ENCODE peak calls at places on chromosome 3, in five cellular contexts. J is CD8-positive, alpha-beta T cell; A is mucosa of descending colon; N is CD8-positive, alpha-beta memory T cell; M is astrocyte. U is an unnamed sample. For H3K4me1, the result is how much of the 10 kb centered on the place peaks cover.

GRCh38 chr3:55074861-55075260 is 147.0 kb upstream of the LRTM1 start:
- DNase-seq in J (no peak), A (no peak), N (no peak), M (no peak), U (no peak)

GRCh38 chr3:9251055-9251786 is 1.8 kb upstream of the SRGAP3 start:
- DNase-seq in J (no peak), A (no peak), N (no peak), M (no peak), U (no peak)

GRCh38 chr3:177521305-177521704 is 324.0 kb upstream of the TBL1XR1 start:
- DNase-seq in J (no peak), A (peak), N (no peak), M (no peak), U (no peak)

GRCh38 chr3:139281512-139282196 is 62.2 kb upstream of the MRPS22 start:
- DNase-seq in J (no peak), A (no peak), N (no peak), M (peak), U (no peak)

GRCh38 chr3:64221564-64222257 is 3.6 kb downstream of the PRICKLE2 start:
- DNase-seq in J (no peak), A (no peak), N (no peak), M (no peak), U (no peak)

GRCh38 chr3:17639765-17640164 is 102.7 kb downstream of the TBC1D5 start:
- DNase-seq in J (no peak), A (no peak), N (no peak), M (peak), U (no peak)

GRCh38 chr3:133097214-133097613 is 59.0 kb downstream of the TMEM108 start:
- DNase-seq in J (no peak), A (no peak), N (no peak), M (peak), U (no peak)

GRCh38 chr3:73299184-73299691 is 237.8 kb downstream of the EBLN2 start:
- DNase-seq in J (no peak), A (no peak), N (no peak), M (no peak), U (no peak)

GRCh38 chr3:115279939-115280338 is 132.9 kb upstream of the ZBTB20 start:
- DNase-seq in J (no peak), A (no peak), N (no peak), M (peak), U (no peak)

GRCh38 chr3:32438596-32439344 is 47.1 kb downstream of the CMTM7 start:
- DNase-seq in J (peak), A (no peak), N (no peak), M (peak), U (no peak)

GRCh38 chr3:122874116-122874515 is 79.2 kb downstream of the SLC49A4 start:
- DNase-seq in J (no peak), A (no peak), N (no peak), M (no peak), U (no peak)

GRCh38 chr3:59463253-59463652 is 413.4 kb upstream of the CFAP20DC start:
- DNase-seq in J (no peak), A (no peak), N (no peak), M (no peak), U (no peak)

GRCh38 chr3:30872879-30873278 is 21.6 kb downstream of the GADL1 start:
- DNase-seq in J (no peak), A (no peak), N (no peak), M (no peak), U (no peak)

DNA sequence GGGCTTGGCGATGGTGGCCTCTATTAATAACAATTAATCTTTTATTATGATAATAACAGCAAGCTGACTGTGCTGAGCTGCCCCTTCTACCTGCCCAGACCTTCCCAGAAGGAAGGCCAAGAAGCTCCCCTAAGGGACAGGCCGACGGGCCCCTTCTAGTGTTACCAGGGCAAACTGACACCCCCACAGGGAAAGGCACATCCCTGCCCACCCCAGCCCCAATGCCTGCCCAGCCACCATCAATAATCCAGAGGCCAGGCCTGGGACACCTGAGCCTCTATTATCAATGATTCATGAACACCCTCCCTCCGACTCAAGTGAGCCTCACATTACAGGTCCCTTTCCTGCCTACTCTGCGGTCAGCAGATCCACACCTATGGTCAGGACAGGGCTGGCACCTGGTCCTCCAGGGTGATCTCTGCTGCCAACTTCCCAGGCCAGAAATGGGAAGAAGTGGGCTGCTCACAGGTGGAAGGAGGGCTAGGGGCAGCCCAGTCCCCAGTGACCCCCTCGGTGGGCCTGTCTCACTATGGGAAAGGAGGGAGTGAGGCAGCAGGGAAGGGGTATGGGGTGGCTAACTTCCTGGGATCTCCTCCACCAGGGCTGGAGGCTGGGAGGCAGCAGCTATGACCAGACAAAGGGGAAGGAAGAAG is 1.8 kb downstream of the TWF2 start:
- DNase-seq in J (no peak), A (no peak), N (no peak), M (no peak), U (no peak)
- H3K4me3 ChIP-seq in J (peak), A (no peak), N (peak), M (peak), U (peak)

GRCh38 chr3:195893516-195893915 is 14.8 kb downstream of the TNK2 start:
- DNase-seq in J (no peak), A (peak), N (no peak), M (no peak), U (no peak)

GRCh38 chr3:195893121-195893449 is 15.3 kb downstream of the TNK2 start:
- DNase-seq in J (no peak), A (peak), N (no peak), M (no peak), U (no peak)

GRCh38 chr3:195895078-195895899 is 13.1 kb downstream of the TNK2 start:
- DNase-seq in J (peak), A (peak), N (peak), M (no peak), U (peak)

GRCh38 chr3:195892355-195893120 is 15.8 kb downstream of the TNK2 start:
- DNase-seq in J (no peak), A (peak), N (no peak), M (peak), U (no peak)

GRCh38 chr3:195893916-195894315 is 14.4 kb downstream of the TNK2 start:
- DNase-seq in J (no peak), A (no peak), N (no peak), M (no peak), U (no peak)
- H3K4me1 ChIP-seq in J (under half), A (under half), N (under half), M (half or more), U (under half)

GRCh38 chr3:149576071-149576564 is 81.7 kb downstream of the WWTR1 start:
- DNase-seq in J (no peak), A (no peak), N (no peak), M (peak), U (no peak)

GRCh38 chr3:149572796-149573414 is 84.9 kb downstream of the WWTR1 start:
- DNase-seq in J (no peak), A (no peak), N (no peak), M (peak), U (no peak)

GRCh38 chr3:149577801-149578200 is 80.0 kb downstream of the WWTR1 start:
- DNase-seq in J (no peak), A (no peak), N (no peak), M (no peak), U (no peak)

GRCh38 chr3:149579161-149579560 is 78.7 kb downstream of the WWTR1 start:
- DNase-seq in J (no peak), A (no peak), N (no peak), M (no peak), U (no peak)

DNA sequence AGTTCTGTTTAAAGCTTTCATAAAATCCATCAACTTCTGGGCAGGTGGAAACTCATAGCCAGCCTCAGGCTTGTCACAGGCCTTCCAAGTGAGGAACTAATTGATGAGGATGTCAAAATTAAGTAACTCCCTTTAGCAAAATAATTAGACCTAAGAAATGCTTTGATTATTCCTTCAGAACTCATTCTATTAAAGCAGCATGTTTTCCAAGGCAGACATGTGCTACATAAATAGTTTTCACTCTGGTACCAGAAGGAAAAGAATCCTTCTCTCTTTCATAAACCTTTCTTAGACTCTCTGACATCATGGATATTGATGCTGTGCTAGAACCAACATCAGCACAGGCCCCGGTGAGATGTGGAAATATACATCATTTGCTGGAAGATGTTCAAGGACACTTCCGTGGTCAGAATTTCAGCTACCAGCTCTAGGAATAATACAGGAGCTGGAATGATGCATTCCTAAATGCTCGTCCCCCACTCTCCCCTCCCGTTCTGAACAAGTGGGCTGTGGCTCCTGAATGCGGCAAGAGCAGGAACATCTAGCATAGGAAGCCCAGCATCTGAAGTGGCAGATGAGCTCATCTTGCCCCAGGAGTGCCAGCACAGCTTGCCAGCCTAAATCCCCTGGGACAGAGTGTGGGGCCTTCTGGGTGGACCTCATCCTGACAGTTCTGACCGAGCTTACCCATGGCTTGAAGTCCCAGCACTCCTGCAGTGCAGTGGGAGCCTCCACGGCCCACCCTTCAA is 82.4 kb downstream of the WWTR1 start:
- DNase-seq in J (no peak), A (no peak), N (no peak), M (peak), U (no peak)
- H3K4me3 ChIP-seq in J (no peak), A (no peak), N (no peak), M (peak), U (no peak)

GRCh38 chr3:45991341-45991740 is 4.3 kb downstream of the FYCO1 start:
- DNase-seq in J (no peak), A (no peak), N (no peak), M (no peak), U (no peak)
- H3K4me1 ChIP-seq in J (under half), A (under half), N (half or more), M (half or more), U (under half)

GRCh38 chr3:142888484-142889262 is at the start of gene PCOLCE2:
- DNase-seq in J (no peak), A (peak), N (no peak), M (peak), U (no peak)

GRCh38 chr3:142886938-142887337 is 1.9 kb downstream of the PCOLCE2 start:
- DNase-seq in J (no peak), A (no peak), N (no peak), M (peak), U (no peak)

GRCh38 chr3:142886021-142886420 is 2.9 kb downstream of the PCOLCE2 start:
- DNase-seq in J (no peak), A (no peak), N (no peak), M (no peak), U (no peak)

GRCh38 chr3:142889263-142890014 is 556 bp upstream of the PCOLCE2 start:
- DNase-seq in J (no peak), A (no peak), N (no peak), M (no peak), U (no peak)

GRCh38 chr3:142888099-142888483 is 792 bp downstream of the PCOLCE2 start:
- DNase-seq in J (no peak), A (no peak), N (no peak), M (peak), U (no peak)
- H3K4me3 ChIP-seq in J (peak), A (no peak), N (no peak), M (peak), U (peak)

GRCh38 chr3:53766706-53767105 is 79.5 kb downstream of the CHDH start:
- DNase-seq in J (no peak), A (no peak), N (no peak), M (no peak), U (no peak)
- H3K4me1 ChIP-seq in J (under half), A (under half), N (under half), M (under half), U (under half)

GRCh38 chr3:189771842-189772494 is 140.8 kb downstream of the TP63 start:
- DNase-seq in J (no peak), A (no peak), N (no peak), M (peak), U (no peak)

GRCh38 chr3:189778340-189778950 is 147.3 kb downstream of the TP63 start:
- DNase-seq in J (no peak), A (no peak), N (no peak), M (no peak), U (no peak)

GRCh38 chr3:189772584-189772983 is 141.4 kb downstream of the TP63 start:
- DNase-seq in J (no peak), A (no peak), N (no peak), M (peak), U (no peak)

GRCh38 chr3:189776163-189776824 is 145.1 kb downstream of the TP63 start:
- DNase-seq in J (no peak), A (no peak), N (no peak), M (no peak), U (no peak)

GRCh38 chr3:189773056-189773455 is 141.9 kb downstream of the TP63 start:
- DNase-seq in J (no peak), A (no peak), N (no peak), M (peak), U (no peak)
- H3K4me3 ChIP-seq in J (no peak), A (no peak), N (no peak), M (no peak), U (no peak)

DNA sequence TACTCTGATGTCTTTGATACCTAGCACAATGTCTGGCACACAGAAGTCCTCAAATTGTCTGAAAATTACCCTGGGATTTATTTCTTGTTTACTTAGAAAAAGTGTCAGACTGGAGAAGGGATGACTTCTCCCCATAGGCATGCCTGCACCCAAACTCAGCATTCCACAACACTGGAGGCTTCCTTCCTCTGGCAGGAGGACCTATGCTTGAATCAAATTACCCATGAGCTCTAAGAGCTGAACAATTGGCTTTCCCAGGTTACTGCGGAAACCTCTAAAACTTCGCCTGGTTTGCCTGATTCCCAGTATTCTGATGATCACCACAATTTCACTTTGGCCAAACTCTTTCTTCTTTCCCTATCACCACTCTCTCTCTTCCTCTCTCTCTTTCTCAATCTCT is 217.4 kb downstream of the DIPK2A start:
- DNase-seq in J (no peak), A (no peak), N (no peak), M (peak), U (no peak)
- H3K4me1 ChIP-seq in J (under half), A (under half), N (under half), M (under half), U (under half)

U was measured in effector memory CD4-positive, alpha-beta T cell.